ENCODE peak calls at places on chromosome 13, in eight cellular contexts. C is endothelial cell of umbilical vein, I is lung, S is PC-9, X is prostate gland, P is upper lobe of right lung, J is stomach, E is fibroblast of lung. L is an unnamed sample.

GRCh38 chr13:108154421-108154858 is 60.9 kb downstream of the LIG4 start:
- DNase-seq in E (no peak), X (no peak), J (peak; percentile 64), P (no peak), S (no peak), I (peak; percentile 76), C (no peak), L (peak; percentile 25)

GRCh38 chr13:28077231-28077630 is 23.1 kb downstream of the FLT3 start:
- DNase-seq in S (no peak), C (no peak), E (no peak), X (no peak), I (no peak), P (no peak), J (no peak), L (no peak)

GRCh38 chr13:64884976-64885375 is 2345.2 kb downstream of the PCDH9 start:
- DNase-seq in C (no peak), X (no peak), J (no peak), S (no peak), I (no peak), E (no peak), P (no peak), L (peak; percentile 69)

GRCh38 chr13:27979001-27979643 is 9.4 kb downstream of the URAD start:
- DNase-seq in P (peak; percentile 16), X (no peak), J (no peak), C (no peak), S (no peak), E (no peak), I (no peak), L (no peak)

GRCh38 chr13:23956106-23956505 is 58.8 kb upstream of the C1QTNF9B start:
- DNase-seq in J (no peak), C (no peak), S (peak; percentile 75), E (peak; percentile 21), I (no peak), X (no peak), P (no peak), L (peak; percentile 93)

GRCh38 chr13:52798770-52799430 is 49.5 kb downstream of the PCDH8 start:
- DNase-seq in C (no peak), X (no peak), S (no peak), J (no peak), I (no peak), P (no peak), E (no peak), L (no peak)

GRCh38 chr13:32233062-32233461 is 82.1 kb downstream of the ZAR1L start:
- DNase-seq in C (no peak), S (no peak), I (no peak), E (peak; percentile 26), J (no peak), P (no peak), X (no peak), L (no peak)

GRCh38 chr13:99310382-99311031 is 3.3 kb upstream of the GPR183 start:
- DNase-seq in X (no peak), E (peak; percentile 90), C (peak; percentile 16), I (no peak), S (no peak), P (no peak), J (no peak), L (peak; percentile 29)

GRCh38 chr13:21058361-21058760 is 3.0 kb downstream of the LATS2 start:
- DNase-seq in X (no peak), E (peak; percentile 51), J (no peak), P (no peak), I (no peak), S (no peak), C (peak; percentile 69), L (peak; percentile 58)

GRCh38 chr13:99263386-99263785 is 5.2 kb upstream of the GPR18 start:
- DNase-seq in X (no peak), P (no peak), I (no peak), J (no peak), C (no peak), E (no peak), S (no peak), L (no peak)

GRCh38 chr13:113115363-113116205 is 7.0 kb upstream of the F10 start:
- DNase-seq in X (no peak), J (peak; percentile 16), E (no peak), C (no peak), S (no peak), I (no peak), P (no peak), L (no peak)

GRCh38 chr13:113918981-113919646 is 54.8 kb downstream of the C13orf46 start:
- DNase-seq in E (no peak), S (no peak), C (no peak), I (no peak), P (no peak), X (no peak), J (peak; percentile 16), L (no peak)

GRCh38 chr13:96238241-96238640 is 148.3 kb downstream of the HS6ST3 start:
- DNase-seq in J (no peak), I (no peak), P (no peak), S (no peak), X (no peak), C (no peak), E (no peak), L (no peak)

GRCh38 chr13:95481051-95481775 is 71.3 kb upstream of the CLDN10 start:
- DNase-seq in J (no peak), X (no peak), I (no peak), P (no peak), C (peak; percentile 33), E (peak; percentile 31), S (no peak), L (peak; percentile 51)

GRCh38 chr13:106650690-106651205 is 82.8 kb upstream of the ARGLU1 start:
- DNase-seq in C (peak; percentile 3), E (peak; percentile 60), I (no peak), X (no peak), P (no peak), S (no peak), J (no peak), L (no peak)

GRCh38 chr13:44230736-44231135 is 142.9 kb upstream of the SERP2 start:
- DNase-seq in E (no peak), S (peak; percentile 46), P (no peak), J (no peak), X (no peak), I (no peak), C (peak; percentile 51), L (peak; percentile 71)

GRCh38 chr13:78192721-78193120 is 274.1 kb upstream of the EDNRB start:
- DNase-seq in C (no peak), P (no peak), I (no peak), J (no peak), X (no peak), S (no peak), E (peak; percentile 33), L (peak; percentile 19)

GRCh38 chr13:93086329-93086728 is 140.3 kb upstream of the GPC6 start:
- DNase-seq in S (no peak), P (no peak), I (no peak), C (no peak), E (no peak), J (no peak), X (no peak), L (no peak)

GRCh38 chr13:92354583-92354982 is 872.0 kb upstream of the GPC6 start:
- DNase-seq in I (no peak), C (no peak), S (no peak), J (no peak), X (no peak), P (no peak), E (peak; percentile 9), L (no peak)

GRCh38 chr13:40476175-40476958 is 190.1 kb downstream of the FOXO1 start:
- DNase-seq in S (no peak), C (peak; percentile 47), I (no peak), X (no peak), J (no peak), P (no peak), E (peak; percentile 51), L (peak; percentile 18)

DNA sequence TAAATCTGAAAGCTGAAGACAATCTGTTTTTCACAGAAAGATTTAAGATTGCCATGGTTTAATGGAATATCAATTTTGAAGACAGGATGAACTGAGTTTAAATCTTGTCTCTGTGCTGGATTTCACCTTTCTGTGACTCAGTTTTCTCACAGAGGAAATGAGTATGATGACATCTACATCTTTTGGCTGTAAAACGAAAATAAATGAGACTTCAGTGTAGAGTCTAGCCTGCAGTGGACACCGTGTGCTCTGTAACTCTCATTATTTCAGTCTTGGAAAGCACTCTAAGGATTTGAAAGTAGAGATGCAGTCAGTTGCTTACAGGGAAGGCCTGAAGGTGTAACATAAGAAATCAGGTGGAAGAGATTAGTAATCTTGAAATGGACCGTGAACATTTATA is 150.4 kb downstream of the NALCN start:
- DNase-seq in E (no peak), J (no peak), P (no peak), C (no peak), X (no peak), I (no peak), S (no peak), L (no peak)
- TF ChIP-seq CTCF in E (no peak), J (no peak), P (no peak), C (no peak), X (no peak), I (no peak), S (no peak), L (no peak)

DNA sequence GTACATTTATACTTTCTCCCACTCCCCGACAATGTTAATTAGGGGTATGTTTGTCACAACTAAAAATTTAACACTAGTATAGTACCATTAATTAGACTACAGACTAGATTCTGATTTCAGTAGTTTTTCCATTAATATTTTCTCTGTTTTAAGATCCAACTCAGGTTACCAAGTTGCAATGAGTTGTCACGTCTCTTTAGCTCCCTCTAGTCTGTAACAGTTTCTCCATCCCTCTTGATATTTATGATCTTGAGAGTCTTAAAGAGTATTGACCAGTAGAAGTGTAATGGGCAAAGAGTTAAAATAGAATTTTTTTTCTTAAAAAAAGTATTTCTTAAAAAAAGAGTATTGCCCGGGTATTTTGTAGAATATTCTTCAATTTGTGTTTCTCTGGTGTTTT is 598.1 kb downstream of the TBC1D4 start:
- DNase-seq in P (no peak), S (no peak), C (no peak), X (no peak), E (peak; percentile 23), J (no peak), I (no peak), L (no peak)
- TF ChIP-seq CTCF in P (no peak), S (no peak), C (no peak), X (no peak), E (no peak), J (no peak), I (no peak), L (peak; percentile 34)

DNA sequence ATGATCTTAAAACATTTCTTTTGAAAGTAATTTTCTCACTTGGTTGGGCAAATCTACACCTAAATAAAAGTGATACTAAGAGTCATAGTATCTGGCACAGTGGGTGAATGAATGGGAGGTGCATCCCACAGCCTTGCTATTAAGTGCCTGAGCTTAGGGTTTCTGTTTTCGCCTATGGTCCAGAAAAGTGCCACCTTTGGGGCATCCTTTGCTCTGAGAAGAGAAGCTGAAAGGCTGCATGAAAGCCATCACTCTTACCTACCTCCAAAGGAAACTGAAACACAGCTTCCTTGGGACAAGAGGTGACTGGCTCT is 55.6 kb upstream of the AKAP11 start:
- DNase-seq in S (no peak), J (no peak), P (no peak), E (no peak), C (no peak), X (no peak), I (no peak), L (no peak)
- TF ChIP-seq CTCF in S (no peak), J (no peak), P (no peak), E (no peak), C (no peak), X (no peak), I (no peak), L (no peak)

DNA sequence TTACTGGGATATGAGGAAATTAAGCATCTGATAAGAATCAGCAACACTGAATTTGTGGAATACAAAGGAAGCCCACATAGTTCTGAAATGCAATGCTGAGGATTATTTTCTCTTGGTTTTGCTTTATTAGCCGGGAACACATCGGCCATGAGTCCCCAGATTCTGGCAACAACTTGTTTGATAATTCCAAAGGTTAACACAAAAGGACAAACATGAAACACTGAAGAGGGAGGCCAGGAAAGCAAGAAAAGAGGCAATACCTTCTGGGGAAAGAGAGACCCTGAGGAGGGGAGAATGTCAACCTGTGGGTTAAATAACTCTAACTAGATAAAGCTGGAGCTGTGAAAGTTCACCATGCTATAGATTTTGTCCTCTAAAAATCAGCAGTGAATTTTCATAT is 285.9 kb downstream of the ITGBL1 start:
- DNase-seq in I (no peak), J (no peak), S (no peak), C (no peak), E (no peak), P (no peak), X (no peak), L (no peak)
- TF ChIP-seq CTCF in I (no peak), J (no peak), S (no peak), C (no peak), E (no peak), P (no peak), X (no peak), L (no peak)